ENCODE peak calls at places on chromosome X, in seven cellular contexts. One of them, this sample, is unnamed.

GRCh38 chrX:53190363-53190960 is 34.5 kb downstream of the KDM5C start:
- DNase-seq in HS-5: no peak
- DNase-seq in AG04450: no peak
- DNase-seq in adipocyte: no peak
- DNase-seq in CD4-positive, alpha-beta T cell: no peak
- DNase-seq in CD4-positive, CD25-positive, alpha-beta regulatory T cell: no peak
- DNase-seq in NCI-H446: no peak
- DNase-seq in this sample: no peak

GRCh38 chrX:10854594-10854993 is 234.2 kb upstream of the MID1 start:
- DNase-seq in HS-5: no peak
- DNase-seq in AG04450: no peak
- DNase-seq in adipocyte: no peak
- DNase-seq in CD4-positive, alpha-beta T cell: no peak
- DNase-seq in CD4-positive, CD25-positive, alpha-beta regulatory T cell: no peak
- DNase-seq in NCI-H446: peak
- DNase-seq in this sample: no peak

GRCh38 chrX:72306085-72306801 is 529 bp upstream of the CITED1 start:
- DNase-seq in HS-5: no peak
- DNase-seq in AG04450: no peak
- DNase-seq in adipocyte: peak
- DNase-seq in CD4-positive, alpha-beta T cell: no peak
- DNase-seq in CD4-positive, CD25-positive, alpha-beta regulatory T cell: no peak
- DNase-seq in NCI-H446: no peak
- DNase-seq in this sample: no peak

GRCh38 chrX:51332188-51332942 is at the start of gene NUDT10:
- DNase-seq in HS-5: no peak
- DNase-seq in AG04450: no peak
- DNase-seq in adipocyte: peak
- DNase-seq in CD4-positive, alpha-beta T cell: no peak
- DNase-seq in CD4-positive, CD25-positive, alpha-beta regulatory T cell: peak
- DNase-seq in NCI-H446: no peak
- DNase-seq in this sample: peak

GRCh38 chrX:12440245-12440644 is 302.0 kb downstream of the FRMPD4 start:
- DNase-seq in HS-5: no peak
- DNase-seq in AG04450: no peak
- DNase-seq in adipocyte: no peak
- DNase-seq in CD4-positive, alpha-beta T cell: no peak
- DNase-seq in CD4-positive, CD25-positive, alpha-beta regulatory T cell: no peak
- DNase-seq in NCI-H446: no peak
- DNase-seq in this sample: no peak

GRCh38 chrX:56800801-56801200 is 71.8 kb downstream of the NBDY start:
- DNase-seq in HS-5: no peak
- DNase-seq in AG04450: no peak
- DNase-seq in adipocyte: no peak
- DNase-seq in CD4-positive, alpha-beta T cell: peak
- DNase-seq in CD4-positive, CD25-positive, alpha-beta regulatory T cell: peak
- DNase-seq in NCI-H446: no peak
- DNase-seq in this sample: no peak

GRCh38 chrX:55489315-55490009 is at the start of gene USP51:
- DNase-seq in HS-5: no peak
- DNase-seq in AG04450: no peak
- DNase-seq in adipocyte: peak
- DNase-seq in CD4-positive, alpha-beta T cell: no peak
- DNase-seq in CD4-positive, CD25-positive, alpha-beta regulatory T cell: peak
- DNase-seq in NCI-H446: no peak
- DNase-seq in this sample: peak

GRCh38 chrX:39821011-39821708 is 276.6 kb downstream of the BCOR start:
- DNase-seq in HS-5: no peak
- DNase-seq in AG04450: no peak
- DNase-seq in adipocyte: peak
- DNase-seq in CD4-positive, alpha-beta T cell: no peak
- DNase-seq in CD4-positive, CD25-positive, alpha-beta regulatory T cell: no peak
- DNase-seq in NCI-H446: no peak
- DNase-seq in this sample: no peak

GRCh38 chrX:41389311-41389888 is 55.4 kb downstream of the DDX3X start:
- DNase-seq in HS-5: no peak
- DNase-seq in AG04450: no peak
- DNase-seq in adipocyte: no peak
- DNase-seq in CD4-positive, alpha-beta T cell: no peak
- DNase-seq in CD4-positive, CD25-positive, alpha-beta regulatory T cell: no peak
- DNase-seq in NCI-H446: no peak
- DNase-seq in this sample: peak

GRCh38 chrX:55731826-55732225 is 14.3 kb downstream of the RRAGB start:
- DNase-seq in HS-5: no peak
- DNase-seq in AG04450: no peak
- DNase-seq in adipocyte: no peak
- DNase-seq in CD4-positive, alpha-beta T cell: no peak
- DNase-seq in CD4-positive, CD25-positive, alpha-beta regulatory T cell: no peak
- DNase-seq in NCI-H446: no peak
- DNase-seq in this sample: no peak

GRCh38 chrX:134821901-134822300 is 163.6 kb upstream of the PLAC1 start:
- DNase-seq in HS-5: no peak
- DNase-seq in AG04450: no peak
- DNase-seq in adipocyte: no peak
- DNase-seq in CD4-positive, alpha-beta T cell: no peak
- DNase-seq in CD4-positive, CD25-positive, alpha-beta regulatory T cell: no peak
- DNase-seq in NCI-H446: no peak
- DNase-seq in this sample: no peak

GRCh38 chrX:119693032-119693995 is at the start of gene SEPTIN6:
- DNase-seq in HS-5: no peak
- DNase-seq in AG04450: no peak
- DNase-seq in adipocyte: peak
- DNase-seq in CD4-positive, alpha-beta T cell: peak
- DNase-seq in CD4-positive, CD25-positive, alpha-beta regulatory T cell: peak
- DNase-seq in NCI-H446: peak
- DNase-seq in this sample: peak

GRCh38 chrX:38172596-38172995 is 48.1 kb downstream of the SRPX start:
- DNase-seq in HS-5: no peak
- DNase-seq in AG04450: no peak
- DNase-seq in adipocyte: no peak
- DNase-seq in CD4-positive, alpha-beta T cell: no peak
- DNase-seq in CD4-positive, CD25-positive, alpha-beta regulatory T cell: no peak
- DNase-seq in NCI-H446: no peak
- DNase-seq in this sample: no peak

GRCh38 chrX:12975999-12976558 is 1.2 kb downstream of the TMSB4X start:
- DNase-seq in HS-5: no peak
- DNase-seq in AG04450: no peak
- DNase-seq in adipocyte: peak
- DNase-seq in CD4-positive, alpha-beta T cell: no peak
- DNase-seq in CD4-positive, CD25-positive, alpha-beta regulatory T cell: peak
- DNase-seq in NCI-H446: peak
- DNase-seq in this sample: peak

GRCh38 chrX:42944381-42944998 is 166.5 kb upstream of the PPP1R2C start:
- DNase-seq in HS-5: no peak
- DNase-seq in AG04450: no peak
- DNase-seq in adipocyte: no peak
- DNase-seq in CD4-positive, alpha-beta T cell: no peak
- DNase-seq in CD4-positive, CD25-positive, alpha-beta regulatory T cell: peak
- DNase-seq in NCI-H446: no peak
- DNase-seq in this sample: no peak

GRCh38 chrX:145821291-145821897 is 3.8 kb downstream of the SLITRK2 start:
- DNase-seq in HS-5: no peak
- DNase-seq in AG04450: no peak
- DNase-seq in adipocyte: no peak
- DNase-seq in CD4-positive, alpha-beta T cell: no peak
- DNase-seq in CD4-positive, CD25-positive, alpha-beta regulatory T cell: no peak
- DNase-seq in NCI-H446: no peak
- DNase-seq in this sample: no peak

GRCh38 chrX:9231491-9231890 is 197.6 kb upstream of the FAM9B start:
- DNase-seq in HS-5: no peak
- DNase-seq in AG04450: no peak
- DNase-seq in adipocyte: peak
- DNase-seq in CD4-positive, alpha-beta T cell: no peak
- DNase-seq in CD4-positive, CD25-positive, alpha-beta regulatory T cell: no peak
- DNase-seq in NCI-H446: no peak
- DNase-seq in this sample: no peak

GRCh38 chrX:45295587-45295986 is 94.9 kb upstream of the DIPK2B start:
- DNase-seq in HS-5: peak
- DNase-seq in AG04450: no peak
- DNase-seq in adipocyte: peak
- DNase-seq in CD4-positive, alpha-beta T cell: no peak
- DNase-seq in CD4-positive, CD25-positive, alpha-beta regulatory T cell: no peak
- DNase-seq in NCI-H446: peak
- DNase-seq in this sample: no peak

GRCh38 chrX:12447448-12448154 is 309.3 kb downstream of the FRMPD4 start:
- DNase-seq in HS-5: peak
- DNase-seq in AG04450: peak
- DNase-seq in adipocyte: peak
- DNase-seq in CD4-positive, alpha-beta T cell: no peak
- DNase-seq in CD4-positive, CD25-positive, alpha-beta regulatory T cell: no peak
- DNase-seq in NCI-H446: no peak
- DNase-seq in this sample: no peak

GRCh38 chrX:57821703-57822375 is 88.4 kb downstream of the ZXDA start:
- DNase-seq in HS-5: peak
- DNase-seq in AG04450: peak
- DNase-seq in adipocyte: peak
- DNase-seq in CD4-positive, alpha-beta T cell: no peak
- DNase-seq in CD4-positive, CD25-positive, alpha-beta regulatory T cell: peak
- DNase-seq in NCI-H446: peak
- DNase-seq in this sample: no peak

GRCh38 chrX:71657267-71657666 is 10.1 kb upstream of the LOC101059915 start:
- DNase-seq in HS-5: no peak
- DNase-seq in AG04450: no peak
- DNase-seq in adipocyte: no peak
- DNase-seq in CD4-positive, alpha-beta T cell: no peak
- DNase-seq in CD4-positive, CD25-positive, alpha-beta regulatory T cell: no peak
- DNase-seq in NCI-H446: no peak
- DNase-seq in this sample: no peak

GRCh38 chrX:30713061-30713525 is 59.9 kb downstream of the GK start:
- DNase-seq in HS-5: peak
- DNase-seq in AG04450: peak
- DNase-seq in adipocyte: peak
- DNase-seq in CD4-positive, alpha-beta T cell: peak
- DNase-seq in CD4-positive, CD25-positive, alpha-beta regulatory T cell: peak
- DNase-seq in NCI-H446: peak
- DNase-seq in this sample: no peak

GRCh38 chrX:141220342-141221008 is 21.8 kb downstream of the SPANXC start:
- DNase-seq in HS-5: peak
- DNase-seq in AG04450: peak
- DNase-seq in adipocyte: peak
- DNase-seq in CD4-positive, alpha-beta T cell: no peak
- DNase-seq in CD4-positive, CD25-positive, alpha-beta regulatory T cell: no peak
- DNase-seq in NCI-H446: no peak
- DNase-seq in this sample: no peak

GRCh38 chrX:154366666-154367055 is 7.8 kb downstream of the FLNA start:
- DNase-seq in HS-5: no peak
- DNase-seq in AG04450: no peak
- DNase-seq in adipocyte: no peak
- DNase-seq in CD4-positive, alpha-beta T cell: no peak
- DNase-seq in CD4-positive, CD25-positive, alpha-beta regulatory T cell: no peak
- DNase-seq in NCI-H446: no peak
- DNase-seq in this sample: no peak

GRCh38 chrX:50114113-50114512 is 86.7 kb downstream of the AKAP4 start:
- DNase-seq in HS-5: no peak
- DNase-seq in AG04450: no peak
- DNase-seq in adipocyte: no peak
- DNase-seq in CD4-positive, alpha-beta T cell: no peak
- DNase-seq in CD4-positive, CD25-positive, alpha-beta regulatory T cell: no peak
- DNase-seq in NCI-H446: no peak
- DNase-seq in this sample: no peak

GRCh38 chrX:56572975-56573374 is 9.5 kb downstream of the UBQLN2 start:
- DNase-seq in HS-5: no peak
- DNase-seq in AG04450: no peak
- DNase-seq in adipocyte: no peak
- DNase-seq in CD4-positive, alpha-beta T cell: no peak
- DNase-seq in CD4-positive, CD25-positive, alpha-beta regulatory T cell: peak
- DNase-seq in NCI-H446: no peak
- DNase-seq in this sample: no peak

GRCh38 chrX:43964936-43965335 is 8.3 kb downstream of the NDP start:
- DNase-seq in HS-5: no peak
- DNase-seq in AG04450: no peak
- DNase-seq in adipocyte: no peak
- DNase-seq in CD4-positive, alpha-beta T cell: no peak
- DNase-seq in CD4-positive, CD25-positive, alpha-beta regulatory T cell: no peak
- DNase-seq in NCI-H446: no peak
- DNase-seq in this sample: no peak

GRCh38 chrX:135424469-135424868 is 2.7 kb downstream of the SMIM10L2A start:
- DNase-seq in HS-5: no peak
- DNase-seq in AG04450: no peak
- DNase-seq in adipocyte: no peak
- DNase-seq in CD4-positive, alpha-beta T cell: no peak
- DNase-seq in CD4-positive, CD25-positive, alpha-beta regulatory T cell: no peak
- DNase-seq in NCI-H446: no peak
- DNase-seq in this sample: no peak

GRCh38 chrX:104913348-104913747 is 307.1 kb downstream of the TEX13A start:
- DNase-seq in HS-5: no peak
- DNase-seq in AG04450: no peak
- DNase-seq in adipocyte: peak
- DNase-seq in CD4-positive, alpha-beta T cell: no peak
- DNase-seq in CD4-positive, CD25-positive, alpha-beta regulatory T cell: no peak
- DNase-seq in NCI-H446: peak
- DNase-seq in this sample: no peak

GRCh38 chrX:56564921-56565861 is 1.8 kb downstream of the UBQLN2 start:
- DNase-seq in HS-5: no peak
- DNase-seq in AG04450: no peak
- DNase-seq in adipocyte: peak
- DNase-seq in CD4-positive, alpha-beta T cell: no peak
- DNase-seq in CD4-positive, CD25-positive, alpha-beta regulatory T cell: peak
- DNase-seq in NCI-H446: peak
- DNase-seq in this sample: no peak

GRCh38 chrX:31499120-31499519 is 427.3 kb upstream of the FTHL17 start:
- DNase-seq in HS-5: no peak
- DNase-seq in AG04450: no peak
- DNase-seq in adipocyte: peak
- DNase-seq in CD4-positive, alpha-beta T cell: no peak
- DNase-seq in CD4-positive, CD25-positive, alpha-beta regulatory T cell: no peak
- DNase-seq in NCI-H446: no peak
- DNase-seq in this sample: no peak

GRCh38 chrX:69152398-69152797 is 12.9 kb downstream of the PJA1 start:
- DNase-seq in HS-5: no peak
- DNase-seq in AG04450: no peak
- DNase-seq in adipocyte: no peak
- DNase-seq in CD4-positive, alpha-beta T cell: no peak
- DNase-seq in CD4-positive, CD25-positive, alpha-beta regulatory T cell: no peak
- DNase-seq in NCI-H446: no peak
- DNase-seq in this sample: no peak

GRCh38 chrX:20418379-20418778 is 151.7 kb upstream of the RPS6KA3 start:
- DNase-seq in HS-5: no peak
- DNase-seq in AG04450: no peak
- DNase-seq in adipocyte: no peak
- DNase-seq in CD4-positive, alpha-beta T cell: no peak
- DNase-seq in CD4-positive, CD25-positive, alpha-beta regulatory T cell: peak
- DNase-seq in NCI-H446: no peak
- DNase-seq in this sample: no peak

This sample was measured in Peyer's patch.